ENCODE peak calls at places on chromosome 21, in six cellular contexts. One of them, this sample, is unnamed.

GRCh38 chr21:35426484-35426883 is 377.4 kb upstream of the RUNX1 start:
- DNase-seq in NCI-H1092 treated with DMSO at 0.1 percent for 48 hours: no peak
- DNase-seq in GM20000: no peak
- DNase-seq in EH: no peak
- DNase-seq in activated CD4-positive, CD25-positive, alpha-beta regulatory T cell treated with anti-CD3 and anti-CD28 coated beads, Interleukin-2, amount 50 U/mL, for 16 hours: no peak
- DNase-seq in stimulated activated CD4-positive, alpha-beta T cell treated with anti-CD3 and anti-CD28 coated beads, Interleukin-12 subunit alpha, Interleukin-12 subunit beta, amount 100 ng/mL, for 4 hours: no peak
- DNase-seq in this sample: no peak

GRCh38 chr21:36860736-36861594 is 105.5 kb downstream of the HLCS start:
- DNase-seq in NCI-H1092 treated with DMSO at 0.1 percent for 48 hours: no peak
- DNase-seq in GM20000: no peak
- DNase-seq in EH: peak
- DNase-seq in activated CD4-positive, CD25-positive, alpha-beta regulatory T cell treated with anti-CD3 and anti-CD28 coated beads, Interleukin-2, amount 50 U/mL, for 16 hours: no peak
- DNase-seq in stimulated activated CD4-positive, alpha-beta T cell treated with anti-CD3 and anti-CD28 coated beads, Interleukin-12 subunit alpha, Interleukin-12 subunit beta, amount 100 ng/mL, for 4 hours: no peak
- DNase-seq in this sample: no peak

GRCh38 chr21:15850645-15851044 is 120.9 kb downstream of the USP25 start:
- DNase-seq in NCI-H1092 treated with DMSO at 0.1 percent for 48 hours: no peak
- DNase-seq in GM20000: no peak
- DNase-seq in EH: peak
- DNase-seq in activated CD4-positive, CD25-positive, alpha-beta regulatory T cell treated with anti-CD3 and anti-CD28 coated beads, Interleukin-2, amount 50 U/mL, for 16 hours: no peak
- DNase-seq in stimulated activated CD4-positive, alpha-beta T cell treated with anti-CD3 and anti-CD28 coated beads, Interleukin-12 subunit alpha, Interleukin-12 subunit beta, amount 100 ng/mL, for 4 hours: no peak
- DNase-seq in this sample: no peak

GRCh38 chr21:39674794-39675193 is 62.1 kb downstream of the B3GALT5 start:
- DNase-seq in NCI-H1092 treated with DMSO at 0.1 percent for 48 hours: no peak
- DNase-seq in GM20000: no peak
- DNase-seq in EH: no peak
- DNase-seq in activated CD4-positive, CD25-positive, alpha-beta regulatory T cell treated with anti-CD3 and anti-CD28 coated beads, Interleukin-2, amount 50 U/mL, for 16 hours: no peak
- DNase-seq in stimulated activated CD4-positive, alpha-beta T cell treated with anti-CD3 and anti-CD28 coated beads, Interleukin-12 subunit alpha, Interleukin-12 subunit beta, amount 100 ng/mL, for 4 hours: no peak
- DNase-seq in this sample: no peak

GRCh38 chr21:38333290-38334272 is 76.8 kb downstream of the KCNJ15 start:
- DNase-seq in NCI-H1092 treated with DMSO at 0.1 percent for 48 hours: peak
- DNase-seq in GM20000: no peak
- DNase-seq in EH: peak
- DNase-seq in activated CD4-positive, CD25-positive, alpha-beta regulatory T cell treated with anti-CD3 and anti-CD28 coated beads, Interleukin-2, amount 50 U/mL, for 16 hours: no peak
- DNase-seq in stimulated activated CD4-positive, alpha-beta T cell treated with anti-CD3 and anti-CD28 coated beads, Interleukin-12 subunit alpha, Interleukin-12 subunit beta, amount 100 ng/mL, for 4 hours: no peak
- DNase-seq in this sample: no peak

GRCh38 chr21:45551816-45552695 is 9.8 kb upstream of the SLC19A1 start:
- DNase-seq in NCI-H1092 treated with DMSO at 0.1 percent for 48 hours: no peak
- DNase-seq in GM20000: no peak
- DNase-seq in EH: no peak
- DNase-seq in activated CD4-positive, CD25-positive, alpha-beta regulatory T cell treated with anti-CD3 and anti-CD28 coated beads, Interleukin-2, amount 50 U/mL, for 16 hours: no peak
- DNase-seq in stimulated activated CD4-positive, alpha-beta T cell treated with anti-CD3 and anti-CD28 coated beads, Interleukin-12 subunit alpha, Interleukin-12 subunit beta, amount 100 ng/mL, for 4 hours: no peak
- DNase-seq in this sample: no peak

GRCh38 chr21:41584603-41585176 is 76.7 kb upstream of the TMPRSS2 start:
- DNase-seq in NCI-H1092 treated with DMSO at 0.1 percent for 48 hours: no peak
- DNase-seq in GM20000: no peak
- DNase-seq in EH: no peak
- DNase-seq in activated CD4-positive, CD25-positive, alpha-beta regulatory T cell treated with anti-CD3 and anti-CD28 coated beads, Interleukin-2, amount 50 U/mL, for 16 hours: no peak
- DNase-seq in stimulated activated CD4-positive, alpha-beta T cell treated with anti-CD3 and anti-CD28 coated beads, Interleukin-12 subunit alpha, Interleukin-12 subunit beta, amount 100 ng/mL, for 4 hours: no peak
- DNase-seq in this sample: no peak

GRCh38 chr21:45568383-45568782 is 26.1 kb upstream of the SLC19A1 start:
- DNase-seq in NCI-H1092 treated with DMSO at 0.1 percent for 48 hours: no peak
- DNase-seq in GM20000: no peak
- DNase-seq in EH: no peak
- DNase-seq in activated CD4-positive, CD25-positive, alpha-beta regulatory T cell treated with anti-CD3 and anti-CD28 coated beads, Interleukin-2, amount 50 U/mL, for 16 hours: no peak
- DNase-seq in stimulated activated CD4-positive, alpha-beta T cell treated with anti-CD3 and anti-CD28 coated beads, Interleukin-12 subunit alpha, Interleukin-12 subunit beta, amount 100 ng/mL, for 4 hours: no peak
- DNase-seq in this sample: no peak

GRCh38 chr21:29174607-29175013 is 44.2 kb downstream of the MAP3K7CL start:
- DNase-seq in NCI-H1092 treated with DMSO at 0.1 percent for 48 hours: no peak
- DNase-seq in GM20000: no peak
- DNase-seq in EH: no peak
- DNase-seq in activated CD4-positive, CD25-positive, alpha-beta regulatory T cell treated with anti-CD3 and anti-CD28 coated beads, Interleukin-2, amount 50 U/mL, for 16 hours: no peak
- DNase-seq in stimulated activated CD4-positive, alpha-beta T cell treated with anti-CD3 and anti-CD28 coated beads, Interleukin-12 subunit alpha, Interleukin-12 subunit beta, amount 100 ng/mL, for 4 hours: no peak
- DNase-seq in this sample: no peak

GRCh38 chr21:14877581-14878228 is 187.1 kb downstream of the NRIP1 start:
- DNase-seq in NCI-H1092 treated with DMSO at 0.1 percent for 48 hours: no peak
- DNase-seq in GM20000: peak
- DNase-seq in EH: peak
- DNase-seq in activated CD4-positive, CD25-positive, alpha-beta regulatory T cell treated with anti-CD3 and anti-CD28 coated beads, Interleukin-2, amount 50 U/mL, for 16 hours: no peak
- DNase-seq in stimulated activated CD4-positive, alpha-beta T cell treated with anti-CD3 and anti-CD28 coated beads, Interleukin-12 subunit alpha, Interleukin-12 subunit beta, amount 100 ng/mL, for 4 hours: no peak
- DNase-seq in this sample: no peak

GRCh38 chr21:33821580-33822322 is 93.9 kb downstream of the ATP5PO start:
- DNase-seq in NCI-H1092 treated with DMSO at 0.1 percent for 48 hours: no peak
- DNase-seq in GM20000: no peak
- DNase-seq in EH: no peak
- DNase-seq in activated CD4-positive, CD25-positive, alpha-beta regulatory T cell treated with anti-CD3 and anti-CD28 coated beads, Interleukin-2, amount 50 U/mL, for 16 hours: no peak
- DNase-seq in stimulated activated CD4-positive, alpha-beta T cell treated with anti-CD3 and anti-CD28 coated beads, Interleukin-12 subunit alpha, Interleukin-12 subunit beta, amount 100 ng/mL, for 4 hours: no peak
- DNase-seq in this sample: no peak

GRCh38 chr21:16492892-16493291 is 763.1 kb downstream of the USP25 start:
- DNase-seq in NCI-H1092 treated with DMSO at 0.1 percent for 48 hours: no peak
- DNase-seq in GM20000: no peak
- DNase-seq in EH: no peak
- DNase-seq in activated CD4-positive, CD25-positive, alpha-beta regulatory T cell treated with anti-CD3 and anti-CD28 coated beads, Interleukin-2, amount 50 U/mL, for 16 hours: no peak
- DNase-seq in stimulated activated CD4-positive, alpha-beta T cell treated with anti-CD3 and anti-CD28 coated beads, Interleukin-12 subunit alpha, Interleukin-12 subunit beta, amount 100 ng/mL, for 4 hours: no peak
- DNase-seq in this sample: no peak

GRCh38 chr21:34822957-34823356 is 154.2 kb downstream of the CLIC6 start:
- DNase-seq in NCI-H1092 treated with DMSO at 0.1 percent for 48 hours: no peak
- DNase-seq in GM20000: no peak
- DNase-seq in EH: peak
- DNase-seq in activated CD4-positive, CD25-positive, alpha-beta regulatory T cell treated with anti-CD3 and anti-CD28 coated beads, Interleukin-2, amount 50 U/mL, for 16 hours: no peak
- DNase-seq in stimulated activated CD4-positive, alpha-beta T cell treated with anti-CD3 and anti-CD28 coated beads, Interleukin-12 subunit alpha, Interleukin-12 subunit beta, amount 100 ng/mL, for 4 hours: no peak
- DNase-seq in this sample: no peak

GRCh38 chr21:28540514-28540913 is 452.2 kb downstream of the LTN1 start:
- DNase-seq in NCI-H1092 treated with DMSO at 0.1 percent for 48 hours: no peak
- DNase-seq in GM20000: no peak
- DNase-seq in EH: peak
- DNase-seq in activated CD4-positive, CD25-positive, alpha-beta regulatory T cell treated with anti-CD3 and anti-CD28 coated beads, Interleukin-2, amount 50 U/mL, for 16 hours: no peak
- DNase-seq in stimulated activated CD4-positive, alpha-beta T cell treated with anti-CD3 and anti-CD28 coated beads, Interleukin-12 subunit alpha, Interleukin-12 subunit beta, amount 100 ng/mL, for 4 hours: no peak
- DNase-seq in this sample: no peak

GRCh38 chr21:23633447-23633846 is 1973.8 kb downstream of the MRPL39 start:
- DNase-seq in NCI-H1092 treated with DMSO at 0.1 percent for 48 hours: no peak
- DNase-seq in GM20000: no peak
- DNase-seq in EH: no peak
- DNase-seq in activated CD4-positive, CD25-positive, alpha-beta regulatory T cell treated with anti-CD3 and anti-CD28 coated beads, Interleukin-2, amount 50 U/mL, for 16 hours: no peak
- DNase-seq in stimulated activated CD4-positive, alpha-beta T cell treated with anti-CD3 and anti-CD28 coated beads, Interleukin-12 subunit alpha, Interleukin-12 subunit beta, amount 100 ng/mL, for 4 hours: no peak
- DNase-seq in this sample: no peak

GRCh38 chr21:14361958-14362357 is 21.0 kb downstream of the HSPA13 start:
- DNase-seq in NCI-H1092 treated with DMSO at 0.1 percent for 48 hours: no peak
- DNase-seq in GM20000: no peak
- DNase-seq in EH: no peak
- DNase-seq in activated CD4-positive, CD25-positive, alpha-beta regulatory T cell treated with anti-CD3 and anti-CD28 coated beads, Interleukin-2, amount 50 U/mL, for 16 hours: no peak
- DNase-seq in stimulated activated CD4-positive, alpha-beta T cell treated with anti-CD3 and anti-CD28 coated beads, Interleukin-12 subunit alpha, Interleukin-12 subunit beta, amount 100 ng/mL, for 4 hours: no peak
- DNase-seq in this sample: no peak

GRCh38 chr21:14116080-14116481 is 94.7 kb downstream of the LIPI start:
- DNase-seq in NCI-H1092 treated with DMSO at 0.1 percent for 48 hours: no peak
- DNase-seq in GM20000: peak
- DNase-seq in EH: no peak
- DNase-seq in activated CD4-positive, CD25-positive, alpha-beta regulatory T cell treated with anti-CD3 and anti-CD28 coated beads, Interleukin-2, amount 50 U/mL, for 16 hours: no peak
- DNase-seq in stimulated activated CD4-positive, alpha-beta T cell treated with anti-CD3 and anti-CD28 coated beads, Interleukin-12 subunit alpha, Interleukin-12 subunit beta, amount 100 ng/mL, for 4 hours: no peak
- DNase-seq in this sample: no peak

GRCh38 chr21:46559291-46559983 is 45.4 kb downstream of the S100B start:
- DNase-seq in NCI-H1092 treated with DMSO at 0.1 percent for 48 hours: no peak
- DNase-seq in GM20000: peak
- DNase-seq in EH: no peak
- DNase-seq in activated CD4-positive, CD25-positive, alpha-beta regulatory T cell treated with anti-CD3 and anti-CD28 coated beads, Interleukin-2, amount 50 U/mL, for 16 hours: no peak
- DNase-seq in stimulated activated CD4-positive, alpha-beta T cell treated with anti-CD3 and anti-CD28 coated beads, Interleukin-12 subunit alpha, Interleukin-12 subunit beta, amount 100 ng/mL, for 4 hours: peak
- DNase-seq in this sample: peak

GRCh38 chr21:45281411-45282282 is 6.0 kb downstream of the POFUT2 start:
- DNase-seq in NCI-H1092 treated with DMSO at 0.1 percent for 48 hours: no peak
- DNase-seq in GM20000: no peak
- DNase-seq in EH: no peak
- DNase-seq in activated CD4-positive, CD25-positive, alpha-beta regulatory T cell treated with anti-CD3 and anti-CD28 coated beads, Interleukin-2, amount 50 U/mL, for 16 hours: no peak
- DNase-seq in stimulated activated CD4-positive, alpha-beta T cell treated with anti-CD3 and anti-CD28 coated beads, Interleukin-12 subunit alpha, Interleukin-12 subunit beta, amount 100 ng/mL, for 4 hours: no peak
- DNase-seq in this sample: no peak

GRCh38 chr21:44711327-44712202 is at the start of gene TSPEAR:
- DNase-seq in NCI-H1092 treated with DMSO at 0.1 percent for 48 hours: peak
- DNase-seq in GM20000: no peak
- DNase-seq in EH: no peak
- DNase-seq in activated CD4-positive, CD25-positive, alpha-beta regulatory T cell treated with anti-CD3 and anti-CD28 coated beads, Interleukin-2, amount 50 U/mL, for 16 hours: no peak
- DNase-seq in stimulated activated CD4-positive, alpha-beta T cell treated with anti-CD3 and anti-CD28 coated beads, Interleukin-12 subunit alpha, Interleukin-12 subunit beta, amount 100 ng/mL, for 4 hours: no peak
- DNase-seq in this sample: no peak

GRCh38 chr21:45709127-45709526 is 65.6 kb downstream of the PCBP3 start:
- DNase-seq in NCI-H1092 treated with DMSO at 0.1 percent for 48 hours: no peak
- DNase-seq in GM20000: no peak
- DNase-seq in EH: peak
- DNase-seq in activated CD4-positive, CD25-positive, alpha-beta regulatory T cell treated with anti-CD3 and anti-CD28 coated beads, Interleukin-2, amount 50 U/mL, for 16 hours: no peak
- DNase-seq in stimulated activated CD4-positive, alpha-beta T cell treated with anti-CD3 and anti-CD28 coated beads, Interleukin-12 subunit alpha, Interleukin-12 subunit beta, amount 100 ng/mL, for 4 hours: no peak
- DNase-seq in this sample: no peak